ENCODE peak calls at places on chromosome 2, in seven cellular contexts. R is iris pigment epithelial cell; J is naive thymus-derived CD8-positive, alpha-beta T cell; M is AG08395; F is ELR; L is H7; U is A549. E is an unnamed sample.

GRCh38 chr2:239380831-239381708 is 19.8 kb downstream of the HDAC4 start:
- DNase-seq in J (peak), M (no peak), R (no peak), L (no peak), U (no peak), F (no peak), E (no peak)

GRCh38 chr2:205685314-205686230 is 3.3 kb downstream of the NRP2 start:
- DNase-seq in J (no peak), R (peak), U (peak), L (peak), F (peak), M (peak), E (peak)

GRCh38 chr2:108377815-108378630 is at the start of gene SULT1C4:
- DNase-seq in L (peak), M (no peak), R (peak), F (no peak), U (no peak), J (no peak), E (peak)

GRCh38 chr2:96633641-96634040 is 4.5 kb downstream of the KANSL3 start:
- DNase-seq in R (no peak), M (no peak), L (no peak), J (no peak), U (no peak), F (no peak), E (no peak)

GRCh38 chr2:45941758-45942738 is 290.6 kb downstream of the PRKCE start:
- DNase-seq in J (no peak), R (peak), U (no peak), L (no peak), F (peak), M (no peak), E (no peak)

GRCh38 chr2:236417150-236417549 is 152.5 kb upstream of the ACKR3 start:
- DNase-seq in L (no peak), M (no peak), F (no peak), U (no peak), J (no peak), R (no peak), E (no peak)

GRCh38 chr2:186486651-186487647 is 889 bp downstream of the ZC3H15 start:
- DNase-seq in J (no peak), R (peak), L (no peak), M (peak), U (no peak), F (peak), E (no peak)

GRCh38 chr2:218010838-218011616 is 8.2 kb upstream of the TNS1 start:
- DNase-seq in F (no peak), U (no peak), R (no peak), J (no peak), M (no peak), L (peak), E (peak)

GRCh38 chr2:43542285-43542933 is 53.4 kb downstream of the THADA start:
- DNase-seq in R (peak), M (peak), J (no peak), F (peak), L (peak), U (peak), E (no peak)

GRCh38 chr2:85430780-85431601 is 12.5 kb downstream of the SH2D6 start:
- DNase-seq in U (no peak), R (no peak), L (peak), J (no peak), F (no peak), M (no peak), E (peak)

GRCh38 chr2:109614715-109615636 is 812 bp downstream of the SOWAHC start:
- DNase-seq in F (peak), L (peak), R (peak), J (no peak), M (no peak), U (no peak), E (peak)

GRCh38 chr2:75012080-75012479 is 53.6 kb downstream of the POLE4 start:
- DNase-seq in L (no peak), U (no peak), J (no peak), R (no peak), F (peak), M (no peak), E (no peak)